ENCODE peak calls at places on chromosomes 2 and 18, in ten cellular contexts. G is choroid plexus epithelial cell, B is pancreas, S is brain microvascular endothelial cell, C is right lobe of liver, U is suprapubic skin, J is HFF-Myc, M is AG04449, R is H7, I is adrenal gland. W is an unnamed sample.

GRCh38 chr18:46152808-46153617 is 48.8 kb downstream of the HAUS1 start:
- DNase-seq in B (no peak), U (no peak), I (no peak), R (peak), C (no peak), G (peak), J (no peak), S (no peak), M (no peak), W (no peak)

GRCh38 chr2:176490061-176490861 is 221.0 kb downstream of the MTX2 start:
- DNase-seq in B (no peak), G (peak), I (no peak), J (no peak), R (peak), M (no peak), C (peak), U (no peak), S (no peak), W (no peak)

GRCh38 chr18:64717026-64717425 is 568.1 kb upstream of the LINC00305 start:
- DNase-seq in M (no peak), J (no peak), U (no peak), S (no peak), B (no peak), R (no peak), C (no peak), G (no peak), I (no peak), W (peak)

GRCh38 chr2:210753386-210753785 is 197.0 kb downstream of the CPS1 start:
- DNase-seq in B (no peak), G (no peak), C (no peak), I (no peak), U (no peak), M (no peak), S (no peak), R (no peak), J (no peak), W (no peak)

GRCh38 chr2:226979004-226979403 is 143.2 kb downstream of the RHBDD1 start:
- DNase-seq in G (no peak), I (no peak), C (no peak), M (no peak), B (no peak), J (no peak), S (no peak), U (no peak), R (no peak), W (no peak)

GRCh38 chr2:233061591-233062446 is 1.7 kb downstream of the INPP5D start:
- DNase-seq in S (no peak), I (peak), R (peak), U (peak), G (peak), M (no peak), C (peak), B (no peak), J (no peak), W (no peak)

GRCh38 chr18:36775396-36775795 is 53.4 kb downstream of the TPGS2 start:
- DNase-seq in S (no peak), I (no peak), R (no peak), B (no peak), G (no peak), U (no peak), C (no peak), J (no peak), M (no peak), W (no peak)

GRCh38 chr18:48317781-48318381 is 91.3 kb downstream of the ZBTB7C start:
- DNase-seq in C (no peak), I (no peak), J (no peak), B (no peak), R (no peak), S (no peak), G (no peak), M (no peak), U (no peak), W (no peak)

GRCh38 chr2:219598308-219599078 is 836 bp downstream of the STK11IP start:
- DNase-seq in R (no peak), U (no peak), M (no peak), J (no peak), I (no peak), G (no peak), B (peak), S (no peak), C (no peak), W (no peak)

GRCh38 chr2:37324536-37324785 is 172 bp downstream of the PRKD3 start:
- DNase-seq in C (no peak), S (peak), I (peak), U (peak), J (no peak), B (peak), R (no peak), M (no peak), G (peak), W (no peak)

GRCh38 chr2:147867050-147867449 is 22.2 kb downstream of the ACVR2A start:
- DNase-seq in S (no peak), J (no peak), C (no peak), M (no peak), B (no peak), G (no peak), U (no peak), I (no peak), R (no peak), W (no peak)

GRCh38 chr2:102485151-102485769 is 12.2 kb downstream of the SLC9A4 start:
- DNase-seq in J (no peak), S (no peak), M (no peak), G (peak), C (no peak), U (no peak), R (no peak), B (no peak), I (no peak), W (no peak)

GRCh38 chr2:49661809-49662208 is 507.5 kb upstream of the FSHR start:
- DNase-seq in J (no peak), C (no peak), B (no peak), I (no peak), G (no peak), R (no peak), M (no peak), U (no peak), S (no peak), W (no peak)

GRCh38 chr2:96788393-96789244 is 27.4 kb upstream of the CNNM3 start:
- DNase-seq in B (peak), I (peak), G (peak), U (no peak), J (no peak), S (peak), C (peak), M (no peak), R (peak), W (no peak)

GRCh38 chr2:223459328-223459939 is 142.7 kb downstream of the SCG2 start:
- DNase-seq in J (no peak), M (no peak), U (no peak), S (no peak), R (no peak), C (no peak), B (no peak), G (peak), I (no peak), W (no peak)

GRCh38 chr2:75709297-75709696 is 1.4 kb downstream of the GCFC2 start:
- DNase-seq in R (no peak), B (no peak), M (no peak), G (no peak), I (no peak), U (no peak), J (no peak), S (no peak), C (no peak), W (no peak)

GRCh38 chr2:43340945-43341356 is 114.5 kb upstream of the ZFP36L2 start:
- DNase-seq in B (no peak), C (no peak), I (no peak), M (no peak), R (no peak), J (no peak), G (peak), U (no peak), S (peak), W (peak)

GRCh38 chr2:17627434-17627833 is 86.9 kb downstream of the VSNL1 start:
- DNase-seq in M (no peak), G (no peak), C (no peak), R (no peak), S (no peak), U (no peak), I (no peak), J (no peak), B (no peak), W (no peak)

GRCh38 chr2:36425771-36426340 is 70.3 kb downstream of the CRIM1 start:
- DNase-seq in S (no peak), J (no peak), G (no peak), I (no peak), U (no peak), C (no peak), B (no peak), R (no peak), M (no peak), W (no peak)

GRCh38 chr2:177263451-177264208 is 897 bp downstream of the NFE2L2 start:
- DNase-seq in M (peak), U (peak), R (peak), I (peak), S (peak), J (peak), G (peak), C (peak), B (peak), W (peak)

GRCh38 chr2:144379891-144380311 is 140.0 kb downstream of the ZEB2 start:
- DNase-seq in C (no peak), I (peak), M (no peak), U (no peak), R (no peak), S (no peak), J (no peak), B (no peak), G (no peak), W (no peak)

GRCh38 chr2:118539290-118539689 is 308.2 kb downstream of the EN1 start:
- DNase-seq in J (no peak), S (peak), G (peak), C (no peak), B (peak), U (no peak), R (peak), I (peak), M (no peak), W (no peak)

GRCh38 chr2:230777681-230778080 is 65.0 kb downstream of the CAB39 start:
- DNase-seq in R (no peak), M (no peak), C (no peak), U (no peak), S (no peak), I (no peak), J (no peak), B (no peak), G (peak), W (no peak)

DNA sequence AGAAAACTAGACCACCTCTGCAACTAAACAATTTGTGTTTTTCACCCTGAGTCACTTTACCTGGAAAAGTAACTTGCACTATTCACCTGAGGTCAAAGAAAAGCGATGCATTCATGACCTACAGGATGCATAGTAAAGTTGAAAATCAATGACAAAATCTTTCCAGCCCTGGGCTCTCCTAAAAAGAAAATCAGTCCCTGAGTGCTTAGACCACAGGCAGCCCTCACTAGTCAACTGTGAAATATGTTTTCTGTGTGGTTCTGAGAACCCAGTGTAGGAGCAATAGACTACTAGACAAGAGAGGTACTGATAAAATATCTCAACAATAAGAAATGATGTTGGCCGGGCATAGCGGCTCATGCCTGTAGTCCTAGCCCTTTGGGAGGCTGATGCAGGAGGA is 133.1 kb downstream of the TXNL1 start:
- DNase-seq in U (no peak), R (no peak), S (no peak), I (no peak), G (no peak), B (no peak), C (no peak), M (no peak), J (no peak), W (no peak)
- H3K4me3 ChIP-seq in U (no peak), R (no peak), S (no peak), I (no peak), G (no peak), B (no peak), C (no peak), M (no peak), J (no peak), W (no peak)

DNA sequence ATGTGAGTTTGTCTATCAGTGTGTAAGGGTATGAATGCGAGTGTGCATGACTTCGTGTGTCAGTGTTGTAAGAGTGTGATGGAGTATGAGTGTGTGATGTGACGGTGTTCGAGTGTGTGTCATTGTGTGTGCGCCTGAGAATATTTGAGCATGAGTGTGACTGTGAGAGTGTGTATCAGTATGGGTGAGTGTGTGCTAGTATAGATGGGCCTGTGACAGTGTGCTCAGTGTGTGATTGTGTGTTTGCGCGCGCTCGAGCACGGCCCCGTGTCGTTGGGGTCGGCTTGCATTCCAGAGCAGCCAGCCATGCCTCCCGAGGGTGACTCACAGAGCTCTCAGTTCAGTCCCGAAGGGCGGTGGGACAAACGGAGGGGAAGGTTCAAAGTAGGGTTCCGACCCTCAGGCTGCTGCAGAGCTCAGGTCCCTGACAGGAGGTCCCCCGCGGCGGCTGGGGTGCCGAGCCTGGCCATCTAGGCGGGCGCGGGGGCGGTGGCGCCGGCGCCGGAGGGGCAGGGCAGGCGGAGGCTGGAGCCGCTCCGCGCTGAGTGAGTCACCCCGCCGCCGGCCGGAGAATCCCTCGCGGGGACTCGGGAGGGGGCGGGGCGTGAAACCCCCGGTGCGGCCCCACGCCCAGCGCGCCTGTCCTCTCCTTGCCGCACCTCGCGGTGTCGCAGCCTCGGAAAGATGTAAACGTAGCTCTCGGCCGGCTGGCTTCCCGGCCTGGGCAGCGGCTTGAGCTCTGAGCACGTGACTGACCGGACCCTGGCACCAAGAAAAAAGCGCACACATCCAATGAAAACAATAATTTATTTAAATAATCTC is 3.8 kb downstream of the DLX2 start:
- DNase-seq in J (no peak), G (peak), M (no peak), B (peak), S (peak), C (peak), I (peak), R (peak), U (no peak), W (peak)
- H3K4me3 ChIP-seq in J (peak), G (peak), M (peak), B (no peak), S (peak), C (no peak), I (no peak), R (peak), U (peak), W (peak)

GRCh38 chr2:127664065-127664894 is 11.1 kb downstream of the LIMS2 start:
- DNase-seq in I (peak), C (peak), B (no peak), J (no peak), R (peak), M (no peak), S (no peak), G (no peak), U (peak), W (no peak)
- H3K4me3 ChIP-seq in I (no peak), C (peak), B (no peak), J (no peak), R (peak), M (no peak), S (peak), G (peak), U (peak), W (peak)

GRCh38 chr2:63053235-63053888 is 2.7 kb downstream of the OTX1 start:
- DNase-seq in G (no peak), C (no peak), R (peak), M (no peak), S (no peak), B (no peak), J (no peak), I (no peak), U (no peak), W (no peak)

GRCh38 chr2:63051795-63052333 is 1.2 kb downstream of the OTX1 start:
- DNase-seq in I (no peak), M (no peak), R (peak), J (no peak), C (no peak), G (no peak), B (no peak), S (no peak), U (no peak), W (no peak)

GRCh38 chr2:63050916-63051794 is 525 bp downstream of the OTX1 start:
- DNase-seq in C (no peak), S (no peak), I (no peak), G (no peak), R (peak), J (no peak), M (no peak), U (no peak), B (peak), W (no peak)

GRCh38 chr2:63053889-63054725 is 3.5 kb downstream of the OTX1 start:
- DNase-seq in G (no peak), C (peak), I (no peak), S (no peak), U (no peak), M (no peak), R (peak), J (no peak), B (no peak), W (no peak)

GRCh38 chr2:63052411-63053234 is 2.0 kb downstream of the OTX1 start:
- DNase-seq in U (no peak), I (no peak), R (peak), G (no peak), M (no peak), B (no peak), J (no peak), S (no peak), C (no peak), W (no peak)
- H3K4me3 ChIP-seq in U (peak), I (no peak), R (no peak), G (no peak), M (no peak), B (no peak), J (no peak), S (no peak), C (no peak), W (no peak)

GRCh38 chr18:26719909-26720308 is 145.6 kb downstream of the AQP4 start:
- DNase-seq in C (no peak), B (no peak), U (no peak), R (no peak), S (no peak), G (no peak), M (no peak), J (no peak), I (no peak), W (no peak)
- H3K4me3 ChIP-seq in C (no peak), B (no peak), U (no peak), R (no peak), S (no peak), G (no peak), M (no peak), J (no peak), I (no peak), W (no peak)

GRCh38 chr2:127840893-127841292 is 17.1 kb downstream of the POLR2D start:
- DNase-seq in I (no peak), S (no peak), J (no peak), G (no peak), B (no peak), U (no peak), R (no peak), C (no peak), M (no peak), W (no peak)
- H3K4me3 ChIP-seq in I (no peak), S (no peak), J (no peak), G (no peak), B (no peak), U (no peak), R (no peak), C (no peak), M (no peak), W (no peak)

GRCh38 chr2:74119324-74119723 is 28.4 kb downstream of the BOLA3 start:
- DNase-seq in R (no peak), S (no peak), U (no peak), M (no peak), J (no peak), B (no peak), G (peak), I (no peak), C (no peak), W (no peak)
- H3K4me3 ChIP-seq in R (no peak), S (no peak), U (peak), M (no peak), J (no peak), B (no peak), G (no peak), I (peak), C (no peak), W (no peak)

GRCh38 chr18:77905011-77905410 is 655.4 kb downstream of the GALR1 start:
- DNase-seq in J (no peak), U (no peak), M (no peak), R (no peak), G (no peak), S (no peak), B (no peak), I (no peak), C (no peak), W (no peak)

GRCh38 chr18:77906103-77906502 is 656.5 kb downstream of the GALR1 start:
- DNase-seq in U (no peak), R (no peak), M (no peak), S (no peak), I (no peak), B (no peak), C (no peak), G (no peak), J (no peak), W (no peak)

GRCh38 chr18:77897606-77898005 is 648.0 kb downstream of the GALR1 start:
- DNase-seq in U (no peak), S (no peak), I (no peak), M (no peak), J (no peak), R (no peak), B (no peak), G (no peak), C (no peak), W (no peak)

GRCh38 chr18:77905449-77906055 is 655.9 kb downstream of the GALR1 start:
- DNase-seq in G (no peak), I (no peak), M (no peak), B (no peak), C (no peak), S (no peak), U (no peak), R (no peak), J (no peak), W (no peak)

GRCh38 chr18:77899972-77900754 is 650.5 kb downstream of the GALR1 start:
- DNase-seq in B (peak), I (peak), J (no peak), S (peak), M (no peak), R (peak), C (peak), U (no peak), G (peak), W (no peak)
- H3K4me3 ChIP-seq in B (no peak), I (no peak), J (no peak), S (no peak), M (no peak), R (peak), C (no peak), U (peak), G (peak), W (peak)

DNA sequence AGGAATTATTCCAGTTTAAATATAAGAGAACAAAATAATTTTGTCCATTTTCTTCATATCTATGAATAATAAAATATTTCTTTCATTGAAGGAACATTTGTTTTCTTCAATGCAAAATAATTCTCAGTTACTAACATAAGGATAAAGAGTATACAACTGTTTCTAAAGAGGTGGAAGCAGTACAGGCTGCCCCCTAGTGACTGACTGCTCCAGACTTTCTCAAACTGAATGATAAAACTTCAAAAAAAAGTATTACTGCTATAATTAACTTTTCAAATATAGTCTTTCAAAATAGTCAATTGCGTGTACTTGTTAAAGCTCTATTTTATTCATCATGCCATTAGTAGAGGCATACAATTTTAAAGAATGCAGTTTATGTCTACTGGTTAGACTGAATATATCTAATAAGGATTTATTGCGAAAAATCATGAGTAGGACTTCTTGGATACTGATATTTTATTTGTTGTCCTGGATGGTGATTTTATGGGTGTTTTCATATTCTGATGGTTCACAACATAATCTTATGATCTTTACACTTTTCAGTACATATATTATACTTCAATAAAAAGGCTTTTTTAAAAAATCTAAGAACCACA is 100.1 kb downstream of the WDPCP start:
- DNase-seq in M (no peak), I (peak), C (no peak), J (peak), R (no peak), S (peak), G (peak), U (no peak), B (peak), W (no peak)
- H3K4me3 ChIP-seq in M (no peak), I (no peak), C (no peak), J (no peak), R (no peak), S (no peak), G (no peak), U (no peak), B (no peak), W (no peak)